ENCODE peak calls at places on chromosome 2, in nine cellular contexts. K is mucosa of descending colon; T is mesendoderm; A is CD8-positive, alpha-beta T cell; V is mesenchymal stem cell; S is GM23248; U is effector memory CD4-positive, alpha-beta T cell; X is IMR-90; B is tibial artery. Y is an unnamed sample.

GRCh38 chr2:217998926-217999633 is 3.7 kb downstream of the TNS1 start:
- DNase-seq in K (no peak), T (no peak), A (no peak), V (no peak), S (peak; percentile 23), U (no peak), X (no peak), B (no peak), Y (no peak)

GRCh38 chr2:105784577-105784976 is 39.9 kb downstream of the NCK2 start:
- DNase-seq in K (no peak), T (no peak), A (no peak), V (no peak), S (no peak), U (no peak), X (no peak), B (no peak), Y (no peak)

GRCh38 chr2:57396364-57397098 is 650.1 kb upstream of the VRK2 start:
- DNase-seq in K (no peak), T (peak; percentile 47), A (no peak), V (no peak), S (peak; percentile 4), U (no peak), X (no peak), B (no peak), Y (no peak)

GRCh38 chr2:190862591-190862991 is 18.0 kb upstream of the GLS start:
- DNase-seq in K (no peak), T (no peak), A (no peak), V (peak; percentile 56), S (peak; percentile 63), U (no peak), X (peak; percentile 57), B (no peak), Y (no peak)

GRCh38 chr2:168030862-168031624 is 216.4 kb downstream of the STK39 start:
- DNase-seq in K (no peak), T (no peak), A (no peak), V (peak; percentile 82), S (peak; percentile 63), U (no peak), X (peak; percentile 95), B (no peak), Y (no peak)

GRCh38 chr2:225379861-225380260 is 19.6 kb upstream of the NYAP2 start:
- DNase-seq in K (no peak), T (no peak), A (no peak), V (no peak), S (no peak), U (no peak), X (no peak), B (no peak), Y (no peak)

GRCh38 chr2:145305854-145306253 is 785.9 kb upstream of the ZEB2 start:
- DNase-seq in K (no peak), T (no peak), A (no peak), V (no peak), S (no peak), U (no peak), X (no peak), B (no peak), Y (no peak)

GRCh38 chr2:242075163-242075562 is 205.6 kb downstream of the RTP5 start:
- DNase-seq in K (no peak), T (no peak), A (no peak), V (peak; percentile 12), S (peak; percentile 66), U (no peak), X (peak; percentile 28), B (no peak), Y (no peak)

GRCh38 chr2:223101340-223102039 is 49.5 kb downstream of the KCNE4 start:
- DNase-seq in K (peak; percentile 37), T (peak; percentile 95), A (no peak), V (peak; percentile 62), S (peak; percentile 57), U (no peak), X (peak; percentile 55), B (no peak), Y (no peak)

GRCh38 chr2:229408356-229408755 is 137.3 kb upstream of the PID1 start:
- DNase-seq in K (peak; percentile 43), T (peak; percentile 92), A (no peak), V (peak; percentile 92), S (peak; percentile 95), U (no peak), X (peak; percentile 91), B (peak; percentile 79), Y (no peak)

GRCh38 chr2:221915926-221916325 is 343.8 kb upstream of the EPHA4 start:
- DNase-seq in K (no peak), T (no peak), A (no peak), V (no peak), S (no peak), U (no peak), X (no peak), B (no peak), Y (no peak)

GRCh38 chr2:30029804-30030203 is 108.4 kb upstream of the ALK start:
- DNase-seq in K (no peak), T (no peak), A (no peak), V (no peak), S (no peak), U (no peak), X (no peak), B (no peak), Y (no peak)

GRCh38 chr2:64866797-64867196 is 122.4 kb upstream of the SLC1A4 start:
- DNase-seq in K (peak; percentile 45), T (no peak), A (no peak), V (peak; percentile 90), S (peak; percentile 95), U (no peak), X (peak; percentile 98), B (no peak), Y (no peak)

GRCh38 chr2:140596447-140596846 is 1534.4 kb downstream of the LRP1B start:
- DNase-seq in K (no peak), T (no peak), A (no peak), V (no peak), S (no peak), U (no peak), X (no peak), B (no peak), Y (no peak)

GRCh38 chr2:102486941-102487702 is 14.1 kb downstream of the SLC9A4 start:
- DNase-seq in K (no peak), T (no peak), A (no peak), V (no peak), S (no peak), U (no peak), X (no peak), B (no peak), Y (no peak)
- H3K4me3 ChIP-seq in K (no peak overlapping the region), T (no peak overlapping the region), A (no peak overlapping the region), V (no peak overlapping the region), S (no peak overlapping the region), U (no peak overlapping the region), X (no peak overlapping the region), B (no peak overlapping the region), Y (no peak overlapping the region)

DNA sequence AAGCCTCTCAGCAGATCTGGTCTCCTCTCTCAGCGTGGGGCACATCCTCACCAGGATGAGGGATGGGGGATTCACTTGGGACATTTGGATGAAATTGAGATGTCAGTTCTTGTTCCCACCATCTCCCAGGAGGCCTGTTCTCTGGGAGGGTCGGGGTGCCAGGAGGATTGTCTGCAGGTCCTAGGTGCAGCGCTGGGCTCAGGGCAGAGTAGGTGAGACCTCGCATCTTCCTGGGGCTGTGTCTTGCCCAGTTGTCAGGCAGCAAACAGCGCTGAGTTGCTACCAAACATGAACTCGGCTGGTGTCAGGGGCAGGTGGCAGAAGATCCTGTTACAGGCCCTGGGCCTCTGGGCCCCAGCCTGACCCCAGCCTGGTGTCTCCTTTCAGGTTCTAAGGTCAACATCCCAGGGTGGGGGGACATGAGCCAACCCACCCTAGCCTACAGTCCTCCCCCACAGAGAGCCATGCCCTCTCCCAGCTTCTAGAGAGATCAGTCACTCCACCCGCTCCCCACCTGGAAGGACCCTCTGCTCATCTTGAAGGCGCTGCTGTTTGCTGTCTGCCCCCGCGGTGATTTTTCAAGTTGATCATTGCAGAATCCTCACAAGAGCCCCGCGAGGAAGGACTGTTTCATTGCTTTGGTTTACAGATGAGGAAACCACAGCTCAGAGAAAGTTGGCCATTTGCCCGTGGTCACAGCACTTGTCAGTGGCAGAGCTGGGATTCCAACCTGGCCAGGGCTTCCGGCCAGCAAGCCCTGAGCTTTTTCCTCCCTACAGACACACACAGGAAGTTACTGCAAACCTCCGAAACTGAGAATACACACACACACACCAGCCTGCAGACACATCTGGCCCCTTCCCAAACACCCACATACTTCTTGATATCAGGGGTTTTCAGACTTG is 83.9 kb downstream of the STPG4 start:
- DNase-seq in K (peak; percentile 74), T (no peak), A (peak; percentile 25), V (peak; percentile 96), S (peak; percentile 89), U (peak; percentile 11), X (peak; percentile 91), B (peak; percentile 91), Y (peak; percentile 94)
- H3K4me1 ChIP-seq in K (peaks cover 42% of the 10 kb centered on the region), T (peaks cover 6% of the 10 kb centered on the region), A (peaks cover 39% of the 10 kb centered on the region), V (peaks cover 52% of the 10 kb centered on the region), S (peaks cover 65% of the 10 kb centered on the region), U (peaks cover 30% of the 10 kb centered on the region), X (peaks cover 49% of the 10 kb centered on the region), B (peaks cover 18% of the 10 kb centered on the region), Y (peaks cover 6% of the 10 kb centered on the region)

GRCh38 chr2:286774-287392 is 1.0 kb downstream of the ALKAL2 start:
- DNase-seq in K (no peak), T (peak; percentile 82), A (no peak), V (peak; percentile 49), S (no peak), U (no peak), X (no peak), B (no peak), Y (no peak)
- H3K4me3 ChIP-seq in K (no peak overlapping the region), T (no peak overlapping the region), A (no peak overlapping the region), V (peak overlapping the region; percentile 47), S (no peak overlapping the region), U (no peak overlapping the region), X (no peak overlapping the region), B (peak overlapping the region; percentile 55), Y (peak overlapping the region; percentile 21)

GRCh38 chr2:183195998-183196409 is 71.8 kb downstream of the NUP35 start:
- DNase-seq in K (no peak), T (peak; percentile 65), A (no peak), V (no peak), S (no peak), U (no peak), X (no peak), B (no peak), Y (no peak)
- H3K4me1 ChIP-seq in K (no peaks in the 10 kb centered on the region), T (peaks cover 2% of the 10 kb centered on the region), A (no peaks in the 10 kb centered on the region), V (no peaks in the 10 kb centered on the region), S (no peaks in the 10 kb centered on the region), U (no peaks in the 10 kb centered on the region), X (no peaks in the 10 kb centered on the region), B (no peaks in the 10 kb centered on the region), Y (no peaks in the 10 kb centered on the region)

DNA sequence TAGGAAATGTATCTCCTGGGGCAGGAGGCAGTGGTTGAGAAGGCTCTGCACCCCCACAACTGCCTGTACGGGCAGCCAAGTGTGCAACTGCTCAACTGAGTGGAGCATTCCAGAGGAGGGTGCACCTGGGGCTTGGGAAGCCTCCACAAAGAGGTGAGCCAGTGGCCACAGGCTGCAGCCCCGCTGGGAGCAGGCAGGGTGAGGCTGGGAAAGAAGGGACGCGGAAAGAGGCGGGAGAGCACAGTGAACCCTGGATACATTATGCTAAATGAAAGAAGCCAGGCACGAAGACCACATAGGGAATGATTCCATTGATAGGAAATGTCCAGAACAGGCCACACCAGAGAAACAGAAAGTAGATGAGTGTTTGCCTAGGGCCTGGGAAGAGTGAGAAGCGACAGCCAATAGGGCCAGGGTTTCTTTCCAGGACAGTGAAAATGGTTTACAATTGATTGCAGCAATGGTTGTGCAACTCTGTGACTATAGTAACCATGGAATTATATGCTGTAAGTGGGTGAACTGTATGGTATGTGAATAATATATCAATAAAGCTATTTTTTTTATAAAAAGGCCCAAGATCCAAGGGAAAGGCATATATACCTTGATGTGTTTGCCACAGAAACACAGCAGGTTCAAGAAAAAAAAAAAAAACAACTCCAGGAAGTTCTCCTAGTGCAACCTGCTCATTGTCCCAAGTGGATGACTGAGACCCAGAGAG is 82.4 kb downstream of the DDX1 start:
- DNase-seq in K (peak; percentile 6), T (no peak), A (no peak), V (peak; percentile 89), S (peak; percentile 4), U (no peak), X (peak; percentile 8), B (peak; percentile 43), Y (no peak)
- H3K4me3 ChIP-seq in K (no peak overlapping the region), T (no peak overlapping the region), A (no peak overlapping the region), V (no peak overlapping the region), S (no peak overlapping the region), U (no peak overlapping the region), X (no peak overlapping the region), B (no peak overlapping the region), Y (no peak overlapping the region)